ENCODE peak calls at places on chromosomes 11 and 22, in seven cellular contexts. One of them, this sample, is unnamed.

GRCh38 chr11:116084511-116084910 is 580.3 kb upstream of the CADM1 start:
- DNase-seq in cardiac muscle cell: no peak
- DNase-seq in MM.1S: no peak
- DNase-seq in Karpas-422: no peak
- DNase-seq in esophagus muscularis mucosa: no peak
- DNase-seq in fibroblast of lung: no peak
- DNase-seq in aorta: no peak
- DNase-seq in this sample: no peak

GRCh38 chr22:29702025-29702930 is 17.5 kb upstream of the CABP7 start:
- DNase-seq in cardiac muscle cell: no peak
- DNase-seq in MM.1S: no peak
- DNase-seq in Karpas-422: no peak
- DNase-seq in esophagus muscularis mucosa: no peak
- DNase-seq in fibroblast of lung: no peak
- DNase-seq in aorta: no peak
- DNase-seq in this sample: peak; percentile 4

GRCh38 chr22:38754247-38755154 is 1.3 kb downstream of the SUN2 start:
- DNase-seq in cardiac muscle cell: peak; percentile 41
- DNase-seq in MM.1S: peak; percentile 53
- DNase-seq in Karpas-422: peak; percentile 65
- DNase-seq in esophagus muscularis mucosa: peak; percentile 97
- DNase-seq in fibroblast of lung: peak; percentile 86
- DNase-seq in aorta: peak; percentile 90
- DNase-seq in this sample: peak; percentile 57

GRCh38 chr22:41831383-41831782 is 1.5 kb upstream of the SREBF2 start:
- DNase-seq in cardiac muscle cell: no peak
- DNase-seq in MM.1S: peak; percentile 35
- DNase-seq in Karpas-422: peak; percentile 54
- DNase-seq in esophagus muscularis mucosa: no peak
- DNase-seq in fibroblast of lung: peak; percentile 21
- DNase-seq in aorta: no peak
- DNase-seq in this sample: peak; percentile 32

GRCh38 chr22:17968126-17968525 is 56.2 kb downstream of the MICAL3 start:
- DNase-seq in cardiac muscle cell: no peak
- DNase-seq in MM.1S: no peak
- DNase-seq in Karpas-422: no peak
- DNase-seq in esophagus muscularis mucosa: no peak
- DNase-seq in fibroblast of lung: no peak
- DNase-seq in aorta: no peak
- DNase-seq in this sample: no peak

GRCh38 chr22:47837703-47838102 is 1075.3 kb downstream of the TBC1D22A start:
- DNase-seq in cardiac muscle cell: no peak
- DNase-seq in MM.1S: peak; percentile 70
- DNase-seq in Karpas-422: peak; percentile 88
- DNase-seq in esophagus muscularis mucosa: no peak
- DNase-seq in fibroblast of lung: peak; percentile 28
- DNase-seq in aorta: no peak
- DNase-seq in this sample: peak; percentile 65

GRCh38 chr11:1923201-1923956 is 3.9 kb downstream of the TNNT3 start:
- DNase-seq in cardiac muscle cell: no peak
- DNase-seq in MM.1S: no peak
- DNase-seq in Karpas-422: no peak
- DNase-seq in esophagus muscularis mucosa: no peak
- DNase-seq in fibroblast of lung: no peak
- DNase-seq in aorta: peak; percentile 63
- DNase-seq in this sample: no peak

GRCh38 chr11:28621648-28622215 is 513.5 kb downstream of the METTL15 start:
- DNase-seq in cardiac muscle cell: no peak
- DNase-seq in MM.1S: no peak
- DNase-seq in Karpas-422: no peak
- DNase-seq in esophagus muscularis mucosa: no peak
- DNase-seq in fibroblast of lung: peak; percentile 17
- DNase-seq in aorta: no peak
- DNase-seq in this sample: no peak

GRCh38 chr22:31944700-31945477 is 554 bp downstream of the YWHAH start:
- DNase-seq in cardiac muscle cell: peak; percentile 52
- DNase-seq in MM.1S: peak; percentile 30
- DNase-seq in Karpas-422: no peak
- DNase-seq in esophagus muscularis mucosa: no peak
- DNase-seq in fibroblast of lung: peak; percentile 12
- DNase-seq in aorta: peak; percentile 88
- DNase-seq in this sample: peak; percentile 58

GRCh38 chr11:8016396-8016949 is 29.3 kb downstream of the EIF3F start:
- DNase-seq in cardiac muscle cell: no peak
- DNase-seq in MM.1S: no peak
- DNase-seq in Karpas-422: no peak
- DNase-seq in esophagus muscularis mucosa: no peak
- DNase-seq in fibroblast of lung: no peak
- DNase-seq in aorta: no peak
- DNase-seq in this sample: no peak

GRCh38 chr11:104462346-104462745 is 298.4 kb upstream of the PDGFD start:
- DNase-seq in cardiac muscle cell: no peak
- DNase-seq in MM.1S: no peak
- DNase-seq in Karpas-422: no peak
- DNase-seq in esophagus muscularis mucosa: no peak
- DNase-seq in fibroblast of lung: peak; percentile 88
- DNase-seq in aorta: no peak
- DNase-seq in this sample: no peak

GRCh38 chr11:102513869-102514268 is 16.7 kb downstream of the MMP7 start:
- DNase-seq in cardiac muscle cell: no peak
- DNase-seq in MM.1S: no peak
- DNase-seq in Karpas-422: no peak
- DNase-seq in esophagus muscularis mucosa: no peak
- DNase-seq in fibroblast of lung: peak; percentile 78
- DNase-seq in aorta: no peak
- DNase-seq in this sample: no peak

GRCh38 chr11:112810951-112811350 is 150.3 kb upstream of the NCAM1 start:
- DNase-seq in cardiac muscle cell: no peak
- DNase-seq in MM.1S: no peak
- DNase-seq in Karpas-422: no peak
- DNase-seq in esophagus muscularis mucosa: no peak
- DNase-seq in fibroblast of lung: no peak
- DNase-seq in aorta: no peak
- DNase-seq in this sample: no peak

GRCh38 chr11:72470386-72470785 is 36.1 kb upstream of the CLPB start:
- DNase-seq in cardiac muscle cell: no peak
- DNase-seq in MM.1S: no peak
- DNase-seq in Karpas-422: no peak
- DNase-seq in esophagus muscularis mucosa: no peak
- DNase-seq in fibroblast of lung: no peak
- DNase-seq in aorta: no peak
- DNase-seq in this sample: no peak

GRCh38 chr11:43574949-43575915 is 105.3 kb upstream of the HSD17B12 start:
- DNase-seq in cardiac muscle cell: peak; percentile 75
- DNase-seq in MM.1S: no peak
- DNase-seq in Karpas-422: no peak
- DNase-seq in esophagus muscularis mucosa: no peak
- DNase-seq in fibroblast of lung: peak; percentile 61
- DNase-seq in aorta: no peak
- DNase-seq in this sample: no peak

GRCh38 chr22:27212617-27213177 is 555.3 kb downstream of the MIAT start:
- DNase-seq in cardiac muscle cell: peak; percentile 60
- DNase-seq in MM.1S: no peak
- DNase-seq in Karpas-422: peak; percentile 54
- DNase-seq in esophagus muscularis mucosa: peak; percentile 94
- DNase-seq in fibroblast of lung: peak; percentile 95
- DNase-seq in aorta: no peak
- DNase-seq in this sample: no peak

GRCh38 chr11:25566298-25567200 is 765.4 kb upstream of the ANO3 start:
- DNase-seq in cardiac muscle cell: no peak
- DNase-seq in MM.1S: no peak
- DNase-seq in Karpas-422: no peak
- DNase-seq in esophagus muscularis mucosa: no peak
- DNase-seq in fibroblast of lung: peak; percentile 60
- DNase-seq in aorta: peak; percentile 63
- DNase-seq in this sample: no peak

GRCh38 chr11:120931057-120931779 is 92.7 kb upstream of the TBCEL start:
- DNase-seq in cardiac muscle cell: no peak
- DNase-seq in MM.1S: peak; percentile 21
- DNase-seq in Karpas-422: peak; percentile 45
- DNase-seq in esophagus muscularis mucosa: no peak
- DNase-seq in fibroblast of lung: no peak
- DNase-seq in aorta: no peak
- DNase-seq in this sample: peak; percentile 39

GRCh38 chr11:112837162-112837826 is 123.9 kb upstream of the NCAM1 start:
- DNase-seq in cardiac muscle cell: peak; percentile 42
- DNase-seq in MM.1S: no peak
- DNase-seq in Karpas-422: peak; percentile 58
- DNase-seq in esophagus muscularis mucosa: peak; percentile 89
- DNase-seq in fibroblast of lung: no peak
- DNase-seq in aorta: no peak
- DNase-seq in this sample: no peak

GRCh38 chr11:13376838-13377237 is 86.2 kb downstream of the BTBD10 start:
- DNase-seq in cardiac muscle cell: no peak
- DNase-seq in MM.1S: no peak
- DNase-seq in Karpas-422: no peak
- DNase-seq in esophagus muscularis mucosa: no peak
- DNase-seq in fibroblast of lung: no peak
- DNase-seq in aorta: no peak
- DNase-seq in this sample: no peak

GRCh38 chr11:13375798-13376197 is 87.2 kb downstream of the BTBD10 start:
- DNase-seq in cardiac muscle cell: no peak
- DNase-seq in MM.1S: no peak
- DNase-seq in Karpas-422: no peak
- DNase-seq in esophagus muscularis mucosa: no peak
- DNase-seq in fibroblast of lung: no peak
- DNase-seq in aorta: no peak
- DNase-seq in this sample: no peak

GRCh38 chr11:13380731-13381130 is 82.3 kb downstream of the BTBD10 start:
- DNase-seq in cardiac muscle cell: no peak
- DNase-seq in MM.1S: no peak
- DNase-seq in Karpas-422: no peak
- DNase-seq in esophagus muscularis mucosa: no peak
- DNase-seq in fibroblast of lung: no peak
- DNase-seq in aorta: no peak
- DNase-seq in this sample: no peak

GRCh38 chr11:13378316-13378715 is 84.7 kb downstream of the BTBD10 start:
- DNase-seq in cardiac muscle cell: no peak
- DNase-seq in MM.1S: no peak
- DNase-seq in Karpas-422: no peak
- DNase-seq in esophagus muscularis mucosa: no peak
- DNase-seq in fibroblast of lung: no peak
- DNase-seq in aorta: no peak
- DNase-seq in this sample: no peak

DNA sequence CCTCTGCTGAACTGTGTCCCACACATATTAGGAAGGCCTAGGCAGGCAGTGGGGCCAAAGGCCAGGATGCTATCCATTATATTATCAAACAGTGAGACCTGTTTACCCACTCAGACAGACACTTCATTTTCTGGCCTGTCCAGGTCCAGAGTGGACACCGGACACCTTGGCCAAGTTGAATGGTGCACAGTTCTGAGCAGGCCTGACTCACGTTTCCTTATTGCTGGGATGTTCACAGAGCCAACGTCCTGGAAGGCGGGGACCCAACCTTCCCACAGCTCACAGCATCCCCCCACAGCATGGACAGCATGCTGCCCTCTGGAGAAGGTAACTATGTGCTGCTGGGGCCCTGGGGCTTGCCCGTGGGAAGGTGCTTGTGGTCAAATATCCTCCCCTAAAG is 86.6 kb downstream of the BTBD10 start:
- DNase-seq in cardiac muscle cell: no peak
- DNase-seq in MM.1S: no peak
- DNase-seq in Karpas-422: no peak
- DNase-seq in esophagus muscularis mucosa: no peak
- DNase-seq in fibroblast of lung: no peak
- DNase-seq in aorta: no peak
- DNase-seq in this sample: no peak
- H3K27ac ChIP-seq in cardiac muscle cell: no peak overlapping the region
- H3K27ac ChIP-seq in MM.1S: no peak overlapping the region
- H3K27ac ChIP-seq in Karpas-422: no peak overlapping the region
- H3K27ac ChIP-seq in esophagus muscularis mucosa: no peak overlapping the region
- H3K27ac ChIP-seq in fibroblast of lung: no peak overlapping the region
- H3K27ac ChIP-seq in aorta: no peak overlapping the region
- H3K27ac ChIP-seq in this sample: no peak overlapping the region

GRCh38 chr11:68542617-68543016 is 82.1 kb downstream of the PPP6R3 start:
- DNase-seq in cardiac muscle cell: no peak
- DNase-seq in MM.1S: no peak
- DNase-seq in Karpas-422: no peak
- DNase-seq in esophagus muscularis mucosa: no peak
- DNase-seq in fibroblast of lung: peak; percentile 74
- DNase-seq in aorta: no peak
- DNase-seq in this sample: no peak

GRCh38 chr11:68545347-68545746 is 84.8 kb downstream of the PPP6R3 start:
- DNase-seq in cardiac muscle cell: no peak
- DNase-seq in MM.1S: no peak
- DNase-seq in Karpas-422: no peak
- DNase-seq in esophagus muscularis mucosa: no peak
- DNase-seq in fibroblast of lung: no peak
- DNase-seq in aorta: no peak
- DNase-seq in this sample: no peak

GRCh38 chr11:68543594-68543993 is 83.0 kb downstream of the PPP6R3 start:
- DNase-seq in cardiac muscle cell: peak; percentile 33
- DNase-seq in MM.1S: no peak
- DNase-seq in Karpas-422: no peak
- DNase-seq in esophagus muscularis mucosa: no peak
- DNase-seq in fibroblast of lung: no peak
- DNase-seq in aorta: no peak
- DNase-seq in this sample: no peak

GRCh38 chr11:68546555-68546954 is 86.0 kb downstream of the PPP6R3 start:
- DNase-seq in cardiac muscle cell: no peak
- DNase-seq in MM.1S: no peak
- DNase-seq in Karpas-422: no peak
- DNase-seq in esophagus muscularis mucosa: no peak
- DNase-seq in fibroblast of lung: no peak
- DNase-seq in aorta: no peak
- DNase-seq in this sample: no peak

GRCh38 chr11:68545796-68546195 is 85.2 kb downstream of the PPP6R3 start:
- DNase-seq in cardiac muscle cell: no peak
- DNase-seq in MM.1S: no peak
- DNase-seq in Karpas-422: no peak
- DNase-seq in esophagus muscularis mucosa: no peak
- DNase-seq in fibroblast of lung: no peak
- DNase-seq in aorta: no peak
- DNase-seq in this sample: no peak
- H3K27ac ChIP-seq in cardiac muscle cell: peak overlapping the region; percentile 74
- H3K27ac ChIP-seq in MM.1S: no peak overlapping the region
- H3K27ac ChIP-seq in Karpas-422: peak overlapping the region; percentile 26
- H3K27ac ChIP-seq in esophagus muscularis mucosa: no peak overlapping the region
- H3K27ac ChIP-seq in fibroblast of lung: no peak overlapping the region
- H3K27ac ChIP-seq in aorta: no peak overlapping the region
- H3K27ac ChIP-seq in this sample: no peak overlapping the region

DNA sequence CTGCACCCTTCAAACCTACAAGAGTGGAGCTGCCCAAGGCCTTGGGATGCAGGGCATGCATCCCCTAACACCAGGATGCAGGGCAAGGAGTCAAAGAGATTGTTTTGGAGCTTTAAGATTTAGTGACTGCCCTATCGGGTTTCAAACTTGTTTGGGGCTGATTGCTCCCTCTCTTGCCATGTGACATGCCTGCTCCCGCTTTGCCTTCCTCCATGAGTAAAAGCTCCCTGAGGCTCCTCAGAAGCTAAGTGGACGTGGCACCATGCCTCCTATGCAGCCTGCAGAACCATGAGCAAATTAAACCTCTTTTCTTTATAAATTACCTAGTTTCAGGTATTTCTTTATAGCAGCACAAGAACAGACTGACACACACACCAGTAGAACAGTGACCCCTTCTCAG is 15.8 kb upstream of the CSF2RB start:
- DNase-seq in cardiac muscle cell: no peak
- DNase-seq in MM.1S: no peak
- DNase-seq in Karpas-422: no peak
- DNase-seq in esophagus muscularis mucosa: peak; percentile 72
- DNase-seq in fibroblast of lung: no peak
- DNase-seq in aorta: no peak
- DNase-seq in this sample: no peak
- H3K27ac ChIP-seq in cardiac muscle cell: no peak overlapping the region
- H3K27ac ChIP-seq in MM.1S: no peak overlapping the region
- H3K27ac ChIP-seq in Karpas-422: no peak overlapping the region
- H3K27ac ChIP-seq in esophagus muscularis mucosa: no peak overlapping the region
- H3K27ac ChIP-seq in fibroblast of lung: no peak overlapping the region
- H3K27ac ChIP-seq in aorta: no peak overlapping the region
- H3K27ac ChIP-seq in this sample: no peak overlapping the region

GRCh38 chr22:19691721-19692341 is 22.5 kb upstream of the SEPTIN5 start:
- DNase-seq in cardiac muscle cell: peak; percentile 58
- DNase-seq in MM.1S: no peak
- DNase-seq in Karpas-422: no peak
- DNase-seq in esophagus muscularis mucosa: no peak
- DNase-seq in fibroblast of lung: peak; percentile 51
- DNase-seq in aorta: peak; percentile 80
- DNase-seq in this sample: no peak
- H3K27ac ChIP-seq in cardiac muscle cell: no peak overlapping the region
- H3K27ac ChIP-seq in MM.1S: no peak overlapping the region
- H3K27ac ChIP-seq in Karpas-422: no peak overlapping the region
- H3K27ac ChIP-seq in esophagus muscularis mucosa: no peak overlapping the region
- H3K27ac ChIP-seq in fibroblast of lung: no peak overlapping the region
- H3K27ac ChIP-seq in aorta: no peak overlapping the region
- H3K27ac ChIP-seq in this sample: no peak overlapping the region

This sample was measured in OCI-LY7.